ENCODE peak calls at places on chromosomes 3 and 15, in eight cellular contexts. M, V, I, S, G, Z, X and W are unnamed samples.

GRCh38 chr3:36907911-36908646 is 36.8 kb downstream of the TRANK1 start:
- DNase-seq in M (peak), V (peak), I (peak), S (peak), G (no peak), Z (no peak), X (no peak), W (no peak)

GRCh38 chr15:35737521-35737920 is 191.6 kb upstream of the DPH6 start:
- DNase-seq in M (peak), V (no peak), I (no peak), S (no peak), G (no peak), Z (peak), X (no peak), W (no peak)

GRCh38 chr3:196793224-196793623 is 53.6 kb downstream of the PAK2 start:
- DNase-seq in M (peak), V (peak), I (no peak), S (no peak), G (no peak), Z (peak), X (peak), W (peak)

GRCh38 chr3:5198986-5199731 is 11.7 kb downstream of the EDEM1 start:
- DNase-seq in M (no peak), V (no peak), I (no peak), S (peak), G (no peak), Z (no peak), X (no peak), W (no peak)

GRCh38 chr15:28169361-28169760 is 70.2 kb upstream of the OCA2 start:
- DNase-seq in M (no peak), V (no peak), I (no peak), S (no peak), G (no peak), Z (no peak), X (no peak), W (no peak)

GRCh38 chr15:66721020-66721419 is 19.0 kb downstream of the SMAD6 start:
- DNase-seq in M (no peak), V (no peak), I (no peak), S (no peak), G (no peak), Z (no peak), X (no peak), W (no peak)

GRCh38 chr15:75531041-75531450 is 48.1 kb downstream of the PTPN9 start:
- DNase-seq in M (peak), V (no peak), I (no peak), S (peak), G (no peak), Z (peak), X (no peak), W (no peak)

GRCh38 chr15:49103676-49104075 is 51.7 kb downstream of the COPS2 start:
- DNase-seq in M (no peak), V (no peak), I (no peak), S (no peak), G (no peak), Z (no peak), X (no peak), W (no peak)

GRCh38 chr3:71001303-71001702 is 582.2 kb downstream of the FOXP1 start:
- DNase-seq in M (peak), V (no peak), I (no peak), S (no peak), G (no peak), Z (no peak), X (no peak), W (no peak)

GRCh38 chr3:30694148-30694547 is 87.7 kb downstream of the TGFBR2 start:
- DNase-seq in M (no peak), V (no peak), I (no peak), S (no peak), G (no peak), Z (no peak), X (no peak), W (no peak)

GRCh38 chr3:139288266-139288821 is 55.5 kb upstream of the MRPS22 start:
- DNase-seq in M (no peak), V (no peak), I (no peak), S (peak), G (no peak), Z (no peak), X (no peak), W (no peak)